ENCODE peak calls at places on chromosomes 5 and 9, in nine cellular contexts. U is AG10803, K is upper lobe of right lung, S is BE2C, M is fibroblast of lung, B is neural crest cell, Q is GM23338, V is uterus, X is lower lobe of right lung. O is an unnamed sample.

GRCh38 chr9:114803886-114804285 is 2.0 kb downstream of the TNFSF15 start:
- DNase-seq in K (no peak), B (no peak), M (peak), U (peak), V (no peak), Q (no peak), S (no peak), X (no peak), O (no peak)

GRCh38 chr9:69171517-69171916 is 2.6 kb upstream of the TJP2 start:
- DNase-seq in X (no peak), S (no peak), Q (no peak), V (no peak), K (no peak), B (no peak), M (no peak), U (no peak), O (no peak)

GRCh38 chr5:125295405-125295872 is 549.0 kb upstream of the ZNF608 start:
- DNase-seq in K (no peak), X (no peak), V (no peak), M (peak), Q (no peak), S (no peak), U (peak), B (no peak), O (no peak)

GRCh38 chr9:132878695-132879064 is at the start of gene SPACA9:
- DNase-seq in X (peak), Q (peak), U (peak), B (peak), K (peak), V (peak), M (peak), S (peak), O (peak)

GRCh38 chr5:40605295-40605958 is 74.3 kb upstream of the PTGER4 start:
- DNase-seq in K (no peak), V (no peak), M (peak), S (no peak), U (peak), B (no peak), Q (no peak), X (no peak), O (no peak)

GRCh38 chr9:133774799-133775198 is 36.6 kb upstream of the SARDH start:
- DNase-seq in Q (no peak), S (no peak), X (peak), B (no peak), V (no peak), U (no peak), M (no peak), K (no peak), O (no peak)

GRCh38 chr5:111892949-111893348 is 136.0 kb upstream of the NREP start:
- DNase-seq in B (no peak), M (no peak), Q (no peak), U (peak), K (no peak), V (no peak), S (no peak), X (no peak), O (no peak)

GRCh38 chr5:16970260-16970659 is 34.2 kb upstream of the MYO10 start:
- DNase-seq in S (no peak), V (no peak), X (no peak), Q (no peak), M (no peak), B (no peak), U (no peak), K (no peak), O (no peak)

GRCh38 chr9:109409998-109410397 is 88.1 kb downstream of the PTPN3 start:
- DNase-seq in M (no peak), U (no peak), S (peak), B (no peak), Q (peak), V (no peak), X (no peak), K (no peak), O (no peak)
- TF ChIP-seq CTCF in M (no peak), U (no peak), S (peak), B (peak), Q (peak), V (no peak), X (no peak), K (no peak), O (peak)

DNA sequence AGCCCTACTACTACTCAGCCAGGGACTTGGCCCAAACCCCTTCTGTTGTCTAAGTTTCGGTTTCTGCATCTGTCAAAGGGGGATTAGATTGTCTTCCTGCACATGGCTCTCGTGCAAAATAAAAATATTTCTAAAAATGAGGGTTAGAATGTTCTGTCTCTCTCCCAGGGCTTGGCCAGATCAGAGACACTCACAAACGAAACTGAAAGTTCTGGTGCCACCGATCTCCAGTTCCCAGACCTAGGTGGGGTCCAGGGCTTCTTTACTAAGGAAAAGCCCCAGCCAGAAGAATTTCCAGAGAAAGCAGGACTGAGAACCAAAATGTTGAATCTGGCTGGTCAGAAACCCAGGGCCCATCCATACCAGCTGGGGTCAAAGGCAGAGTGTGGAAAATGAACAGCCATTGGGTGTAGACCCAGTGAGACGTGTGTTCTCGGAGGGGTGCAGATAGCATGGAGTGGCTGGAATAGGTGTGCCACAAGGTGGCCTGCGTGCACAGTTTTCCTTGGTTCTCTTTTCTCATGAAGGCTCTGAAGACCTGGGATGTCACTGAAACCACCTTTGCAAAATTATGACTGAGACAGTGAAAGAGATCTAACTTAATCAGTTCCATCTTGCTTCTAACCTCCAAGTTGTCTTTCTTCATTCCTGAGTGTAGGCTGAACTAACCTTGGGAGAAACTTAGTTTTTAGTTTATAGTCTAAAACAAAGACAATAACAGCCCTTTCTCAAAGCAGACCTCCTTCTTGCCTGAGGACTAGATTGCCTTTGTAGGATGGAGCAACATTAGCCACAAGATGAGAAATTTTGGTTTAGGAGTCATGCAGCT is 2.2 kb upstream of the SLC23A1 start:
- DNase-seq in V (no peak), S (no peak), B (no peak), K (peak), X (no peak), Q (no peak), U (no peak), M (no peak), O (no peak)
- TF ChIP-seq CTCF in V (peak), S (no peak), B (no peak), K (peak), X (peak), Q (peak), U (peak), M (no peak), O (no peak)

DNA sequence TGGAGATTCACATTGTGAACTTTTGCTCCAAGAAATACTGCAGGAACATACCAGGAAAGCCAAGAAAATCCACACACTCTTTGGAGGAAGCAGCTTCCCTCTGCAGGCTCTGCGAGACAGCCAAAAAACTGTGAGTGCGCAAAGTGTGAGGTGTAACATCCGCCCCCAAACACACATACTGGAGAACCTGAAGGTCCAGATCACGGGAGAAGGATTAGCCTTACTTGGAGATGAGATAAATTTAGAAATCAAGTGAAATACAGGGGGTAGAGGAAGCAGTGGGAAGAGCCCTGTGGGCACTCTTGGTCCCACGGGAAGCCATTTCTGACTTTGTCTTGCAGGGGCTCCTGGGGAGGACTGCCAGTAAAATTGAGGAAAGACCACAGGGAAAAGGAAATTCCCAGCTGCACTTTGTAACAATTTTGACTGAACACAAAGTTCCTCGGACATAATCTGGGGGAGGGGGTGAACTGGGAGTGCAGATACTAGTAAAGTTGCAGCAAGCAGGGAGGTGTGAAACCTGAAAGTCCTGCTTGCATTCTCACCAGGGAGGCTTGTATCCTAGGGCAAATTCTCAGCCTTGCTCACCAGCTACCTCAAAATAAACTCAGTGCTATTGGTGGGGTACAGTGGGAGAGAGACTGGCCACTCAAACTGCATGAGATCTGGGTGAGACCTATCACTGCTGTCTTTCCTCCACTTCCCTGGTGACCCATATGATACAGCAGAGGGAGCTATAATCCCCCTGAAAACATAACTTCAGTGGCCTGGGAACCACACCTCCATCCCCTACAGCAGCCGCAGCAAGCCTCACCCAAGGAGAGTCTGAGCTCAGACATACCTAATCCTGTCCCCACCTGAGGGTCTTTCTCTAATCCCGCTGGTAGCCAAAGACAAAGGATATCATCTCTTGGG is 109.1 kb downstream of the ALDH1A1 start:
- DNase-seq in B (no peak), M (no peak), Q (peak), U (no peak), V (no peak), S (no peak), X (no peak), K (no peak), O (no peak)
- TF ChIP-seq CTCF in B (peak), M (no peak), Q (peak), U (peak), V (no peak), S (no peak), X (no peak), K (no peak), O (peak)

DNA sequence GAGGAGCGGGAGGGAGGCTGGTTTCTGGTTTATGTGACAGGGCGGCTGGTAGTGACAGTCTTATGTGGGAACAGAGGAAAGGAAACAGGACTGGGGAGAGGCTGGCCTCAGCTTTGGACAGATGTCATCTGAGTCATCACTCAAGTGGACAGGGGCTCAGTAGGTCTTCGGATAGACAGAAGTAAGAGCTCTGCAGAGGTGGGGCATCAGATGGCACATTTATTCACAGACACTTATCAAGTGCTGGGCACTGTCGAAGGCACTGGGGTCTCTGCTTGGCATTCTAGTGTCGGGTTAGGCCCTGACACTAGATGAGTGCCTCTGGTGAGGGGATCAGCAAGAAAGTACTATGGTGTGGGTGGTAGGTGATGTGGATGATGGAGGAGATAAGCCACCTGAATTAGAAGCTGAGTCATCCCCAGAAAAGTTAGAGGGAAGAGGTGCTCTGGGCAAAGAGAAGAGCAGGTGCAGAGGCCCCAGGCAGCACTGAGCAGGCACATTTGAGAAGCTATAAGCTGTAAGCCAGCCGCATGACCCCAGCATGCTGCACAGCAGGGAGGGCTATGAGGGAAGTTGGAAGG is 27.4 kb downstream of the MAML1 start:
- DNase-seq in M (no peak), B (no peak), X (peak), Q (no peak), V (no peak), S (no peak), K (no peak), U (no peak), O (no peak)
- TF ChIP-seq CTCF in M (no peak), B (no peak), X (no peak), Q (no peak), V (no peak), S (no peak), K (no peak), U (no peak), O (no peak)

GRCh38 chr9:137825324-137825991 is 52.1 kb upstream of the CACNA1B start:
- DNase-seq in U (no peak), S (no peak), X (no peak), V (no peak), B (no peak), Q (no peak), K (no peak), M (no peak), O (no peak)

GRCh38 chr9:137832191-137832700 is 45.3 kb upstream of the CACNA1B start:
- DNase-seq in B (no peak), U (no peak), S (no peak), V (no peak), K (no peak), M (no peak), X (no peak), Q (no peak), O (no peak)

GRCh38 chr9:137827908-137828526 is 49.6 kb upstream of the CACNA1B start:
- DNase-seq in Q (no peak), V (no peak), K (no peak), B (no peak), U (no peak), S (no peak), M (no peak), X (no peak), O (no peak)

GRCh38 chr9:137829260-137829996 is 48.2 kb upstream of the CACNA1B start:
- DNase-seq in S (no peak), U (no peak), X (no peak), M (no peak), Q (no peak), K (no peak), V (no peak), B (no peak), O (no peak)

GRCh38 chr9:137828527-137829259 is 48.9 kb upstream of the CACNA1B start:
- DNase-seq in M (peak), K (no peak), B (peak), V (no peak), Q (peak), U (peak), X (no peak), S (no peak), O (no peak)
- TF ChIP-seq CTCF in M (no peak), K (no peak), B (no peak), V (no peak), Q (no peak), U (no peak), X (no peak), S (no peak), O (no peak)

GRCh38 chr5:139475865-139476651 is 5.3 kb downstream of the SMIM33 start:
- DNase-seq in U (no peak), V (no peak), X (no peak), S (no peak), Q (no peak), B (no peak), M (no peak), K (no peak), O (no peak)

GRCh38 chr5:139486201-139486600 is 3.6 kb upstream of the STING1 start:
- DNase-seq in B (no peak), K (no peak), M (no peak), X (no peak), S (no peak), Q (peak), U (no peak), V (no peak), O (no peak)

GRCh38 chr5:139482050-139482889 is at the start of gene STING1:
- DNase-seq in B (no peak), K (peak), Q (no peak), U (peak), S (peak), V (peak), M (peak), X (peak), O (peak)

GRCh38 chr5:139481122-139481533 is 1.4 kb downstream of the STING1 start:
- DNase-seq in M (no peak), V (peak), B (no peak), K (peak), X (peak), Q (no peak), U (no peak), S (no peak), O (no peak)

DNA sequence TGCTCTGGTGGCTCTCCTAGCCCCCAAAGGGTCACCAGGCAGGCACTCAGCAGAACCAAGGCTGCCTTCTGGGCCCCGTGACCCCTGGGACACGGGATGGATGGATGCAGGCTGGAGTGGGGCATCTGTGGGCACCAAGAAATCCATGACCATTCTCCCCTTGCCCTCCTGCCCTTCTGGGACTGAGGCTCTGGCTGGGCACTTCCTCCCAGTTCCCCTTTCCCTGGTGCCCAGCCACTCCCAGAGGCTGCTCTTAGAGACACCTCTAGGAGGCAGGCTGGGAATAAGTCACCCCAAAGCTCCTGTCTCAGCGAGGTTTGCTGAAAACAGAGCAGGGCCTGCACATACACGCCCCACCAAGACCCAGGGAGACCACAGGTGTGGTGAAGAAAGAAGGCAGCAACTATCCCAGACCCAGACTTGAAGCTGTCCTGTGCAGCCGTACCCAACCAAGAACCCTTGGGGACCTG is 943 bp downstream of the STING1 start:
- DNase-seq in S (no peak), V (peak), B (no peak), K (peak), U (peak), X (peak), M (no peak), Q (peak), O (no peak)
- TF ChIP-seq CTCF in S (no peak), V (peak), B (no peak), K (peak), U (peak), X (peak), M (peak), Q (peak), O (peak)

GRCh38 chr5:67166460-67166871 is 30.1 kb downstream of the CD180 start:
- DNase-seq in S (no peak), U (no peak), B (no peak), Q (no peak), K (peak), X (peak), V (no peak), M (no peak), O (no peak)
- TF ChIP-seq CTCF in S (no peak), U (no peak), B (no peak), Q (no peak), K (no peak), X (peak), V (no peak), M (no peak), O (no peak)

GRCh38 chr9:111034146-111034545 is 4.1 kb downstream of the LPAR1 start:
- DNase-seq in B (no peak), U (no peak), S (no peak), X (no peak), M (no peak), Q (no peak), V (no peak), K (no peak), O (no peak)

GRCh38 chr9:111034573-111035539 is 3.4 kb downstream of the LPAR1 start:
- DNase-seq in K (no peak), B (no peak), U (peak), M (no peak), V (no peak), Q (no peak), X (no peak), S (no peak), O (no peak)

GRCh38 chr9:111037744-111038335 is 430 bp downstream of the LPAR1 start:
- DNase-seq in U (peak), K (peak), V (peak), X (peak), B (peak), S (peak), Q (peak), M (peak), O (peak)

GRCh38 chr9:111036946-111037743 is 1.1 kb downstream of the LPAR1 start:
- DNase-seq in M (peak), X (no peak), B (no peak), V (no peak), S (no peak), Q (peak), U (peak), K (no peak), O (no peak)

GRCh38 chr9:111036068-111036789 is 2.0 kb downstream of the LPAR1 start:
- DNase-seq in Q (peak), U (peak), X (peak), V (peak), S (peak), K (peak), B (peak), M (peak), O (peak)
- TF ChIP-seq CTCF in Q (peak), U (peak), X (peak), V (peak), S (peak), K (peak), B (peak), M (peak), O (peak)

O was measured in osteocyte.